ENCODE peak calls at places on chromosome 19, in five cellular contexts. M is skeletal muscle cell; D is CD4-positive, alpha-beta T cell; F is GM04504; X is lung microvascular endothelial cell. U is an unnamed sample.

GRCh38 chr19:2150794-2151338 is 500 bp downstream of the AP3D1 start:
- DNase-seq in M (no peak), D (peak), F (no peak), X (peak), U (no peak)

GRCh38 chr19:30385666-30386065 is 13.5 kb downstream of the ZNF536 start:
- DNase-seq in M (no peak), D (no peak), F (no peak), X (no peak), U (no peak)

GRCh38 chr19:7942981-7943443 is 454 bp downstream of the TIMM44 start:
- DNase-seq in M (no peak), D (no peak), F (no peak), X (no peak), U (no peak)

GRCh38 chr19:17398902-17399527 is 5.0 kb upstream of the CCDC194 start:
- DNase-seq in M (no peak), D (no peak), F (no peak), X (no peak), U (no peak)

GRCh38 chr19:383922-384800 is 24.8 kb downstream of the C2CD4C start:
- DNase-seq in M (no peak), D (no peak), F (no peak), X (peak), U (no peak)

GRCh38 chr19:42088471-42089190 is 12.7 kb downstream of the ZNF574 start:
- DNase-seq in M (peak), D (no peak), F (peak), X (peak), U (peak)

GRCh38 chr19:6590458-6591319 is at the start of gene CD70:
- DNase-seq in M (no peak), D (peak), F (no peak), X (no peak), U (no peak)

GRCh38 chr19:1470864-1471513 is 8.0 kb downstream of the C19orf25 start:
- DNase-seq in M (no peak), D (no peak), F (no peak), X (no peak), U (no peak)

GRCh38 chr19:1266818-1267440 is 2.2 kb upstream of the CIRBP start:
- DNase-seq in M (no peak), D (peak), F (no peak), X (peak), U (no peak)

GRCh38 chr19:44476559-44477408 is 23.5 kb downstream of the ZNF180 start:
- DNase-seq in M (no peak), D (no peak), F (no peak), X (peak), U (peak)